ENCODE peak calls at places on chromosomes 16 and 17, in ten cellular contexts. Q is progenitor cell of endocrine pancreas, U is tibial nerve, O is IMR-90, V is dorsolateral prefrontal cortex, D is fibroblast of villous mesenchyme, I is uterus, R is GM13976, C is NB4, A is psoas muscle. Z is an unnamed sample.
A peak's percentile ranks its signal among the peaks of the same experiment; 100 is the strongest.

GRCh38 chr16:1054660-1055556 is 17.6 kb upstream of the SSTR5 start:
- DNase-seq in Q (peak; percentile 69), U (peak; percentile 40), O (peak; percentile 29), V (peak; percentile 85), D (peak; percentile 46), I (no peak), R (peak; percentile 85), C (peak; percentile 33), A (peak; percentile 79), Z (peak; percentile 85)

GRCh38 chr17:56125830-56126819 is 27.1 kb upstream of the ANKFN1 start:
- DNase-seq in Q (peak; percentile 11), U (peak; percentile 46), O (peak; percentile 74), V (no peak), D (peak; percentile 39), I (no peak), R (no peak), C (peak; percentile 71), A (no peak), Z (peak; percentile 34)

GRCh38 chr16:57503366-57503765 is 17.1 kb upstream of the DOK4 start:
- DNase-seq in Q (no peak), U (no peak), O (no peak), V (no peak), D (no peak), I (peak; percentile 57), R (no peak), C (no peak), A (peak; percentile 26), Z (no peak)

GRCh38 chr17:40035162-40035559 is 19.0 kb downstream of the MED24 start:
- DNase-seq in Q (no peak), U (no peak), O (peak; percentile 47), V (peak; percentile 79), D (peak; percentile 41), I (no peak), R (peak; percentile 32), C (peak; percentile 47), A (no peak), Z (peak; percentile 74)

GRCh38 chr17:81418710-81419332 is 23.6 kb downstream of the BAHCC1 start:
- DNase-seq in Q (no peak), U (no peak), O (peak; percentile 36), V (no peak), D (no peak), I (no peak), R (no peak), C (no peak), A (no peak), Z (no peak)

GRCh38 chr17:36731806-36732205 is 130.4 kb downstream of the MRM1 start:
- DNase-seq in Q (no peak), U (no peak), O (no peak), V (no peak), D (no peak), I (no peak), R (no peak), C (no peak), A (no peak), Z (no peak)

GRCh38 chr17:60423865-60424264 is 1.6 kb downstream of the CHCT1 start:
- DNase-seq in Q (no peak), U (no peak), O (no peak), V (no peak), D (no peak), I (no peak), R (no peak), C (no peak), A (no peak), Z (no peak)

GRCh38 chr16:85152414-85153030 is 40.2 kb upstream of the CIBAR2 start:
- DNase-seq in Q (no peak), U (no peak), O (no peak), V (no peak), D (no peak), I (no peak), R (no peak), C (no peak), A (peak; percentile 92), Z (no peak)

GRCh38 chr17:38544839-38545209 is 60.9 kb downstream of the SRCIN1 start:
- DNase-seq in Q (no peak), U (no peak), O (no peak), V (no peak), D (no peak), I (no peak), R (no peak), C (no peak), A (no peak), Z (no peak)

GRCh38 chr17:38544175-38544838 is 61.4 kb downstream of the SRCIN1 start:
- DNase-seq in Q (no peak), U (no peak), O (no peak), V (no peak), D (no peak), I (no peak), R (no peak), C (peak; percentile 38), A (no peak), Z (no peak)

GRCh38 chr17:38545531-38546225 is 60.1 kb downstream of the SRCIN1 start:
- DNase-seq in Q (no peak), U (no peak), O (no peak), V (no peak), D (no peak), I (no peak), R (no peak), C (no peak), A (no peak), Z (no peak)

GRCh38 chr17:38547439-38547838 is 58.3 kb downstream of the SRCIN1 start:
- DNase-seq in Q (no peak), U (no peak), O (no peak), V (no peak), D (no peak), I (no peak), R (no peak), C (peak; percentile 64), A (no peak), Z (no peak)

GRCh38 chr17:38546396-38546795 is 59.4 kb downstream of the SRCIN1 start:
- DNase-seq in Q (no peak), U (no peak), O (no peak), V (no peak), D (no peak), I (no peak), R (no peak), C (no peak), A (no peak), Z (no peak)
- TF ChIP-seq CTCF in Q (no peak), U (no peak), O (no peak), V (no peak), D (no peak), I (no peak), R (no peak), C (no peak), A (no peak), Z (no peak)

GRCh38 chr16:4362476-4363250 is 9.0 kb upstream of the VASN start:
- DNase-seq in Q (no peak), U (no peak), O (no peak), V (no peak), D (no peak), I (no peak), R (no peak), C (no peak), A (no peak), Z (no peak)
- TF ChIP-seq CTCF in Q (no peak), U (no peak), O (no peak), V (no peak), D (no peak), I (no peak), R (no peak), C (no peak), A (no peak), Z (no peak)

GRCh38 chr16:87173294-87173883 is 143.8 kb downstream of the C16orf95 start:
- DNase-seq in Q (no peak), U (no peak), O (no peak), V (no peak), D (no peak), I (no peak), R (no peak), C (no peak), A (no peak), Z (no peak)

GRCh38 chr16:87171723-87172122 is 145.5 kb downstream of the C16orf95 start:
- DNase-seq in Q (no peak), U (no peak), O (no peak), V (no peak), D (no peak), I (no peak), R (no peak), C (no peak), A (no peak), Z (no peak)

GRCh38 chr16:87172632-87173031 is 144.6 kb downstream of the C16orf95 start:
- DNase-seq in Q (no peak), U (no peak), O (no peak), V (no peak), D (no peak), I (no peak), R (no peak), C (no peak), A (no peak), Z (no peak)

GRCh38 chr16:87169509-87169985 is 147.6 kb downstream of the C16orf95 start:
- DNase-seq in Q (no peak), U (no peak), O (peak; percentile 35), V (no peak), D (no peak), I (no peak), R (no peak), C (no peak), A (no peak), Z (no peak)

DNA sequence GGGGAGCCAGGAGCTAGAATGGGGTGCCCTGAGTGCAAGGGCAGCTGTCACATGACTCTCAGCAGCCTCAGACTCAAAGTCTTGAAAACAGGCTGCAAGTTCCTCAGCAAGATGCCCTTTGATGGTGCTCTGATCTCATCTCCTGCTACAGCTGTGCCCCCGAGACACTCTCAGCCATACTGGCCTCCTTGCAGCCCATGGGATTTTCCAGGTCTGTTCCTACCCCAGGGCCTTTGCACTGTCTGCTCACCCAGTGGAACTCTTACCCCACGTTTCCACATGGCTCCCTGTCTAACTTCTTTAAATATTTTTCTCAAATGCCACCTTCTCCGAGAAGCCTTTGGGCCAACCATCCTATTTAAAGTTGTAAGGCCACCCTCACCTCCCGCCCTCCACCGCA is 146.9 kb downstream of the C16orf95 start:
- DNase-seq in Q (no peak), U (no peak), O (no peak), V (no peak), D (no peak), I (no peak), R (no peak), C (no peak), A (no peak), Z (no peak)
- TF ChIP-seq CTCF in Q (no peak), U (no peak), O (no peak), V (no peak), D (no peak), I (no peak), R (no peak), C (no peak), A (no peak), Z (no peak)

DNA sequence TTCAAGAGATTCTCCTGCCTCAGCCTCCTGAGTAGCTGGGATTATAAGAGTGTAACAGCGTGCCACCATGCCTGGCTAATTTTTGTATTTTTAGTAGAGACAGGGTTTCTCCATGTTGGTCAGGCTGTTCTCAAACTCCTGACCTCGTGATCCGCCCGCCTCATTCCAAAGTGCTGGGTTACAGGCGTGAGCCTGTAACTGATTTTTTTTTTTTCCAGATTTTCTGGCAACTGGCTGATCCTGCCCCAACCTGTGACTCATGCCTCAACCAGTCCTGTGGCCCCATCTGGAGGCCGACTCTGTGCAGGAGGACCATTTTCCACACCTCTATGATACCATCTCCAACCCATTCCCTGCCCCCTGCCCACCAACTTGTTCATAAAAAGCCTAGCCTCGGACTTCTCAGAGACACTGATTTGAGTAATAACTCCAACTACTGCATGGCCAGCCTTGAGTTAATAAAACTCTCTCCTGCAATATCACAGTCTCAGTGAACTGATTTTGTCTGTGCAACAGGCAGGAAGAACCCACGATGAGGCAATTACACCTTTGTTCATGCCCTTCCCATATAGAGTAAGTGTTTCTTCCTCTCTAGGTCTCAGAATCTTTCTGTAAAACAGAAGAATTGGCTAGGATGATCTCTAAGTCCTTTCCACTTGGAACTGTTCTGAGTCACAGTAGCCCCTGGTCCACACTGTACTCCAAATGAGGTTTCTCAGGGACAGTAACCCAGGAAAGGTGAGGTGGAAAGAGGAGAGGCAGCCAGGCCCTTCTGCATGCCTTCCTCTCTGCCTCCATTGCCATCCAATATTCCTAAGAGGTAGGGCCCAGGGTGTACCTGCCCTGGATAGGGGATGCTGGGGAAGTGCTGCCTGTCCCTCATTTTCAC is 8.8 kb upstream of the CNOT1 start:
- DNase-seq in Q (no peak), U (peak; percentile 30), O (peak; percentile 91), V (no peak), D (peak; percentile 89), I (peak; percentile 41), R (no peak), C (peak; percentile 38), A (no peak), Z (peak; percentile 77)
- TF ChIP-seq CTCF in Q (no peak), U (no peak), O (peak; percentile 62), V (no peak), D (peak; percentile 60), I (no peak), R (no peak), C (no peak), A (no peak), Z (peak; percentile 59)

Z was measured in Calu3.